ENCODE peak calls at places on chromosomes 3 and 15, in nine cellular contexts. J is body of pancreas, P is heart left ventricle, V is A549, A is stomach, Y is tibial nerve, B is adrenal gland, I is esophagus muscularis mucosa, H is NB4. Z is an unnamed sample.

GRCh38 chr3:36843065-36844051 is 79.0 kb upstream of the DCLK3 start:
- DNase-seq in J (no peak), P (no peak), V (peak), A (no peak), Y (no peak), B (peak), I (peak), H (peak), Z (peak)

GRCh38 chr3:186609247-186609868 is 3.5 kb upstream of the AHSG start:
- DNase-seq in J (peak), P (no peak), V (no peak), A (peak), Y (no peak), B (no peak), I (no peak), H (peak), Z (no peak)

GRCh38 chr15:83695246-83695645 is 41.3 kb downstream of the ADAMTSL3 start:
- DNase-seq in J (no peak), P (no peak), V (no peak), A (no peak), Y (no peak), B (no peak), I (no peak), H (no peak), Z (no peak)

GRCh38 chr3:164533275-164533674 is 545.0 kb downstream of the SI start:
- DNase-seq in J (no peak), P (no peak), V (no peak), A (no peak), Y (no peak), B (no peak), I (no peak), H (no peak), Z (no peak)

GRCh38 chr3:67083277-67083676 is 85.2 kb downstream of the KBTBD8 start:
- DNase-seq in J (no peak), P (no peak), V (no peak), A (no peak), Y (no peak), B (no peak), I (no peak), H (peak), Z (peak)

GRCh38 chr3:61632568-61633175 is 71.3 kb downstream of the PTPRG start:
- DNase-seq in J (no peak), P (no peak), V (no peak), A (no peak), Y (no peak), B (no peak), I (no peak), H (no peak), Z (no peak)

GRCh38 chr15:98734472-98735284 is 86.3 kb downstream of the IGF1R start:
- DNase-seq in J (no peak), P (no peak), V (no peak), A (no peak), Y (no peak), B (peak), I (no peak), H (peak), Z (no peak)

GRCh38 chr3:179446501-179446900 is 4.8 kb downstream of the GNB4 start:
- DNase-seq in J (no peak), P (no peak), V (no peak), A (no peak), Y (no peak), B (no peak), I (no peak), H (peak), Z (no peak)

GRCh38 chr3:159252772-159253384 is 451.0 kb downstream of the MFSD1 start:
- DNase-seq in J (no peak), P (no peak), V (peak), A (no peak), Y (no peak), B (no peak), I (no peak), H (peak), Z (no peak)

GRCh38 chr3:69740103-69741021 is 1.1 kb downstream of the MITF start:
- DNase-seq in J (peak), P (peak), V (no peak), A (peak), Y (no peak), B (peak), I (no peak), H (no peak), Z (no peak)

GRCh38 chr3:183980408-183980807 is 37.3 kb downstream of the ABCC5 start:
- DNase-seq in J (no peak), P (no peak), V (no peak), A (no peak), Y (no peak), B (peak), I (no peak), H (no peak), Z (no peak)

GRCh38 chr3:68088216-68088615 is 433.8 kb upstream of the SUCLG2 start:
- DNase-seq in J (peak), P (no peak), V (no peak), A (no peak), Y (no peak), B (no peak), I (no peak), H (no peak), Z (no peak)

GRCh38 chr15:62165029-62165792 is at the start of gene C2CD4B:
- DNase-seq in J (peak), P (peak), V (peak), A (peak), Y (no peak), B (peak), I (no peak), H (peak), Z (no peak)

GRCh38 chr15:63059573-63060216 is 17.1 kb downstream of the TPM1 start:
- DNase-seq in J (no peak), P (no peak), V (no peak), A (no peak), Y (no peak), B (peak), I (no peak), H (no peak), Z (no peak)

GRCh38 chr15:88423331-88423730 is 43.9 kb downstream of the MRPL46 start:
- DNase-seq in J (no peak), P (no peak), V (no peak), A (no peak), Y (no peak), B (no peak), I (peak), H (no peak), Z (no peak)

GRCh38 chr3:160097478-160097877 is 108.8 kb downstream of the IL12A start:
- DNase-seq in J (no peak), P (no peak), V (no peak), A (no peak), Y (no peak), B (no peak), I (no peak), H (no peak), Z (no peak)

GRCh38 chr3:61141184-61141583 is 110.1 kb downstream of the FHIT start:
- DNase-seq in J (no peak), P (no peak), V (no peak), A (no peak), Y (no peak), B (no peak), I (no peak), H (no peak), Z (no peak)

GRCh38 chr3:128324911-128325592 is 141.6 kb downstream of the DNAJB8 start:
- DNase-seq in J (peak), P (peak), V (no peak), A (peak), Y (no peak), B (peak), I (no peak), H (no peak), Z (no peak)

GRCh38 chr3:124846189-124846588 is 41.0 kb downstream of the ITGB5 start:
- DNase-seq in J (no peak), P (no peak), V (no peak), A (no peak), Y (no peak), B (no peak), I (no peak), H (no peak), Z (no peak)

GRCh38 chr3:170690133-170690981 is 104.5 kb upstream of the SLC7A14 start:
- DNase-seq in J (peak), P (peak), V (peak), A (peak), Y (peak), B (peak), I (no peak), H (peak), Z (peak)

GRCh38 chr15:84752700-84753099 is 4.3 kb downstream of the ZNF592 start:
- DNase-seq in J (no peak), P (no peak), V (no peak), A (no peak), Y (no peak), B (no peak), I (no peak), H (no peak), Z (no peak)

GRCh38 chr3:16513141-16514020 is at the start of gene RFTN1:
- DNase-seq in J (peak), P (peak), V (no peak), A (peak), Y (peak), B (no peak), I (no peak), H (peak), Z (peak)

GRCh38 chr3:39753361-39753760 is 56.0 kb upstream of the MYRIP start:
- DNase-seq in J (no peak), P (no peak), V (no peak), A (no peak), Y (no peak), B (no peak), I (no peak), H (no peak), Z (no peak)

GRCh38 chr15:51260262-51260661 is 78.1 kb downstream of the CYP19A1 start:
- DNase-seq in J (no peak), P (no peak), V (no peak), A (no peak), Y (no peak), B (no peak), I (no peak), H (no peak), Z (no peak)

GRCh38 chr3:155870133-155870944 is at the start of gene GMPS:
- DNase-seq in J (peak), P (peak), V (peak), A (peak), Y (peak), B (peak), I (peak), H (peak), Z (peak)

GRCh38 chr3:149339931-149340309 is 6.5 kb upstream of the TM4SF18 start:
- DNase-seq in J (peak), P (peak), V (peak), A (peak), Y (peak), B (peak), I (peak), H (peak), Z (peak)

GRCh38 chr3:171088984-171089754 is 62.6 kb upstream of the SLC2A2 start:
- DNase-seq in J (no peak), P (no peak), V (no peak), A (no peak), Y (no peak), B (peak), I (no peak), H (peak), Z (peak)

GRCh38 chr15:74839526-74840395 is 3.2 kb downstream of the ULK3 start:
- DNase-seq in J (no peak), P (no peak), V (no peak), A (no peak), Y (no peak), B (no peak), I (no peak), H (peak), Z (no peak)

GRCh38 chr3:39178553-39178952 is 13.8 kb downstream of the XIRP1 start:
- DNase-seq in J (no peak), P (no peak), V (no peak), A (no peak), Y (no peak), B (no peak), I (no peak), H (no peak), Z (no peak)

GRCh38 chr3:46845397-46845859 is 17.8 kb downstream of the MYL3 start:
- DNase-seq in J (peak), P (peak), V (no peak), A (peak), Y (peak), B (peak), I (no peak), H (peak), Z (peak)

GRCh38 chr3:170910542-170910941 is 2.1 kb upstream of the EIF5A2 start:
- DNase-seq in J (no peak), P (no peak), V (no peak), A (no peak), Y (no peak), B (no peak), I (no peak), H (no peak), Z (no peak)

GRCh38 chr3:168080499-168081170 is 15.1 kb downstream of the GOLIM4 start:
- DNase-seq in J (no peak), P (no peak), V (no peak), A (no peak), Y (no peak), B (no peak), I (no peak), H (no peak), Z (no peak)

GRCh38 chr15:36905908-36906307 is 194.4 kb downstream of the MEIS2 start:
- DNase-seq in J (no peak), P (no peak), V (no peak), A (no peak), Y (no peak), B (no peak), I (no peak), H (no peak), Z (no peak)

GRCh38 chr15:69468241-69469121 is 15.9 kb downstream of the RPLP1 start:
- DNase-seq in J (no peak), P (no peak), V (no peak), A (peak), Y (no peak), B (peak), I (no peak), H (peak), Z (no peak)

GRCh38 chr3:117282506-117282905 is 572.9 kb downstream of the TUSC7 start:
- DNase-seq in J (no peak), P (no peak), V (no peak), A (no peak), Y (no peak), B (no peak), I (no peak), H (no peak), Z (no peak)

GRCh38 chr3:117281371-117281770 is 571.8 kb downstream of the TUSC7 start:
- DNase-seq in J (no peak), P (no peak), V (no peak), A (no peak), Y (no peak), B (no peak), I (no peak), H (no peak), Z (no peak)

GRCh38 chr3:117287602-117288001 is 578.0 kb downstream of the TUSC7 start:
- DNase-seq in J (no peak), P (no peak), V (no peak), A (no peak), Y (no peak), B (no peak), I (no peak), H (no peak), Z (no peak)

GRCh38 chr3:117285721-117286120 is 576.1 kb downstream of the TUSC7 start:
- DNase-seq in J (no peak), P (no peak), V (no peak), A (no peak), Y (no peak), B (peak), I (no peak), H (no peak), Z (no peak)
- TF ChIP-seq POLR2A in J (no peak), P (no peak), V (no peak), A (no peak), Y (no peak), B (no peak), I (no peak), H (no peak), Z (no peak)

GRCh38 chr3:130746296-130747039 is at the start of gene PIK3R4:
- DNase-seq in J (peak), P (peak), V (peak), A (peak), Y (peak), B (peak), I (peak), H (peak), Z (peak)
- TF ChIP-seq POLR2A in J (peak), P (peak), V (peak), A (peak), Y (peak), B (no peak), I (peak), H (peak), Z (peak)

GRCh38 chr3:117168896-117169295 is 459.3 kb downstream of the TUSC7 start:
- DNase-seq in J (no peak), P (no peak), V (no peak), A (no peak), Y (no peak), B (no peak), I (no peak), H (no peak), Z (no peak)
- TF ChIP-seq POLR2A in J (no peak), P (no peak), V (no peak), A (no peak), Y (no peak), B (no peak), I (no peak), H (no peak), Z (no peak)

GRCh38 chr15:99857836-99858235 is 124.6 kb upstream of the LYSMD4 start:
- DNase-seq in J (no peak), P (no peak), V (no peak), A (no peak), Y (no peak), B (no peak), I (no peak), H (no peak), Z (no peak)

DNA sequence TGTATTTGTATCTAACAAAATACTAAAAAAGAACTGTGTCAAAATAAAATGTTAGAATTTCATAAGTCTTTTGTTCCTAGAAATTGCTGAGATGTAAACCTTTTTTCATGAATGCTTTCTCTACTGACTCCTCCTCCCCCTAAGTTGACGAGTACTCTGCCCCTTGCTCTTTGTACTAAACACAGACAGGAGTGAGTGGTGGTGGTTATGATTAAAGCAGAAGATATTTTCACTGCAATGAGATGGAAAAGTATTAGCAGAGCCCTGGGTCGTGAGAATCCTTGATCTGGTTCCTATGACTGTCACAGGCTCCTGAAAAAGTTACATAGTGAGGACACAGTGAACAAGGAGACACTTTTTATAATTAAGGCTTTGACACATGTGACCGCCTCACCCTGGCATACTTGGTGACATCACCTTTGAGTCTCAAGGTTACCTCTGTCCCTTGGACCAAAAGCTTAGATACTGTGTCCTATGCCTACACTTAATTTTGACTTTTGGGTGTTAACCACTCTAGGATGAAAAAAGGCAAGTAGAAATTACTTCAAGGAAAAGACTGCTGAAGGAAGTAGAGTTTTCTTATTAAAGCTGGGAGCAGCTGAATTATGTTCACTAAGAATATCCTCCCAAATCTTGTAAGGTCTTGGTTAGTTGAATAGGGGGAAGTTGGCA is 130.4 kb upstream of the LYSMD4 start:
- DNase-seq in J (no peak), P (no peak), V (no peak), A (no peak), Y (no peak), B (no peak), I (no peak), H (no peak), Z (no peak)
- TF ChIP-seq POLR2A in J (no peak), P (no peak), V (no peak), A (no peak), Y (no peak), B (no peak), I (no peak), H (no peak), Z (no peak)

GRCh38 chr15:66592505-66593218 is 26.9 kb upstream of the LCTL start:
- DNase-seq in J (no peak), P (no peak), V (no peak), A (peak), Y (no peak), B (no peak), I (no peak), H (no peak), Z (no peak)
- TF ChIP-seq POLR2A in J (no peak), P (no peak), V (no peak), A (no peak), Y (no peak), B (no peak), I (no peak), H (no peak), Z (no peak)

DNA sequence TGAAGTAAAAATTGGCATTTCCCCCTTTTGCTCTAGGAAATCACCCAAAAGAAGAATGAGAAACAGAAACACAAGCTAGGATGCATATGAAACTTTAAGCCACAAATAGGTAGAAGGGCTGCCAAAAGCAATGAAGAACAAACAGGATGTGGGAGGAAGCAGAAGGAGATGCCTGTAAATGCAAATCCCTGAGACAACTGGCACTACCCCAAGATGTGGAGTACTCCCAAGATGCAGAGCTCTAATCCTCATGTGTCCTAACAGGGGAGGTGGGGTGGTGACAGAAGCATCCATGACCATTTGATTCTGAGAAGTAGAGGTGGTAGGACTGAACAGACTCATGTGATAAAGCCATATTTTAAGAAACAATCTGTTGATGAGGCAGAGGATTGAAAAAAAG is 31.9 kb upstream of the ZNF280D start:
- DNase-seq in J (no peak), P (no peak), V (no peak), A (no peak), Y (no peak), B (no peak), I (no peak), H (no peak), Z (no peak)
- TF ChIP-seq POLR2A in J (no peak), P (no peak), V (no peak), A (no peak), Y (no peak), B (no peak), I (no peak), H (no peak), Z (no peak)

DNA sequence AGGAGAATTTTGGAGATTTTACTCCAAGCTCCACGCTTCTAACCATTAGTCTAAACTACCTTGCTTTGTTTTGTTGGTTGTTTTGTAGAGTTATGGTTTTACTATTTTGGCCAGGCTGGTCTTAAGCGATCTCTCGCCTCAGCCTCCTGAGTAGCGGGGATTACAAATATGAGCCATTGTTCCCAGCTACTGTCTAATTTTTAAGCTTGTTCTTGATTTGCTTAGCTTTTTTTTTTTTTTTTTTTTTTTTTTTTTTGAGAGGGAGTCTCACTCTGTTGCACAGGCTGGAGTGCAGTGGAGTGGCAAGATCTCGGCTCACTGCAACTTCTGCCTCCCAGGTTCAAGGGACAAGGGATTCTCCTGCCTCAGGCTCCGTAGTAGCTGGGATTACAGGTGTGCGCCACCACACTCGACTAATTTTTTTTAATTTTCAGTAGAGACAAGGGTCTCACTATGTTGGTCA is 28.5 kb downstream of the EFCAB12 start:
- DNase-seq in J (peak), P (no peak), V (no peak), A (no peak), Y (no peak), B (no peak), I (no peak), H (peak), Z (no peak)
- TF ChIP-seq POLR2A in J (peak), P (no peak), V (peak), A (no peak), Y (no peak), B (no peak), I (peak), H (peak), Z (peak)

DNA sequence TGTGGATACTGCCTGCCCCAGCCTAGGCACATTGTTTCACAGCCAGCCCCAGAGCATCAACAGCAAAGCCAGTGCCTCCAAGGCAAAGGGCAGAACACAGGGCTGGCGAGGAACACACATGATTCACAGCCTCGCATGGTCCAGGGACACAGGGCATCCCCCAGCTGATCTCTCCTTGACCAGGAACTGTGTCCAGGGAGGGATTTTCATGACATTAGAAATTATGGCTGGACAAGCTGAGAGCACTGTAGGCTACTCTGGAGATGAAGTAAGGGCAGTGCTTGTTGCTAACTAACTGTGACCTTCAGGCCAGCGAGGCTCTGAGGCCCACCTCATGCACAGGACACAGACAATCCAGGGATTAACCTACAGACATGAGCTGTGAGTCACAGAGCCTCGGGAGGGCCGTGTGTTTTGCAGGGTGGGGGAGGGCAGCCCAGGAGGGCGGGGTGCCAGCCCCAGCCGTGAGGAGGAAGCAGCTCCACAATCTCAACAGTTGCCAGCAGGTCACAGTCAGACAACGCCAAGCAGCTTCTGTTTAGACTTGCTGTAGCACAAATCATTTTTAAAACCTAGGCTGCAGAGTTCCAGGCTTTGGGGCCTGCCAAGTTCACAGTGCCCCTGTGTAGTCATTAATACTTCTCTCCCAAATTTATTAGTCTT is 114.9 kb downstream of the ETFA start:
- DNase-seq in J (peak), P (no peak), V (peak), A (peak), Y (no peak), B (peak), I (no peak), H (peak), Z (peak)
- TF ChIP-seq POLR2A in J (no peak), P (no peak), V (no peak), A (no peak), Y (no peak), B (no peak), I (no peak), H (no peak), Z (no peak)

Z was measured in H54.